ENCODE peak calls at places on chromosomes 11 and 22, in ten cellular contexts. Z, V, U, H, X, K, C, F, A and B are unnamed samples.

GRCh38 chr11:74147199-74147929 is 23.4 kb downstream of the C2CD3 start:
- DNase-seq in Z (no peak), V (no peak), U (no peak), H (no peak), X (no peak), K (peak; percentile 28), C (no peak), F (no peak), A (no peak), B (no peak)

GRCh38 chr11:18106688-18107087 is 806 bp upstream of the SAAL1 start:
- DNase-seq in Z (no peak), V (no peak), U (peak; percentile 6), H (no peak), X (no peak), K (peak; percentile 65), C (no peak), F (no peak), A (no peak), B (no peak)

GRCh38 chr11:100098560-100098959 is 588.5 kb upstream of the ARHGAP42 start:
- DNase-seq in Z (no peak), V (no peak), U (no peak), H (no peak), X (no peak), K (no peak), C (no peak), F (no peak), A (no peak), B (no peak)

GRCh38 chr11:110287537-110287936 is 8.9 kb downstream of the RDX start:
- DNase-seq in Z (no peak), V (no peak), U (no peak), H (no peak), X (no peak), K (no peak), C (no peak), F (no peak), A (no peak), B (no peak)

GRCh38 chr11:75214411-75214821 is 26.2 kb upstream of the TPBGL start:
- DNase-seq in Z (peak; percentile 80), V (peak; percentile 58), U (peak; percentile 73), H (peak; percentile 81), X (no peak), K (peak; percentile 72), C (peak; percentile 48), F (peak; percentile 63), A (peak; percentile 75), B (peak; percentile 83)

GRCh38 chr11:67594480-67594879 is 10.9 kb downstream of the GSTP1 start:
- DNase-seq in Z (no peak), V (no peak), U (no peak), H (no peak), X (no peak), K (no peak), C (no peak), F (no peak), A (no peak), B (no peak)

GRCh38 chr11:114080219-114080618 is 20.7 kb downstream of the ZBTB16 start:
- DNase-seq in Z (no peak), V (no peak), U (peak; percentile 80), H (peak; percentile 78), X (no peak), K (no peak), C (no peak), F (no peak), A (no peak), B (no peak)

GRCh38 chr11:117950999-117951961 is 22.1 kb upstream of the TMPRSS13 start:
- DNase-seq in Z (no peak), V (no peak), U (no peak), H (peak; percentile 76), X (peak; percentile 72), K (no peak), C (no peak), F (no peak), A (no peak), B (no peak)

GRCh38 chr11:111417766-111418435 is 38.8 kb upstream of the POU2AF1 start:
- DNase-seq in Z (no peak), V (peak; percentile 30), U (peak; percentile 33), H (peak; percentile 80), X (peak; percentile 74), K (peak; percentile 99), C (no peak), F (peak; percentile 72), A (no peak), B (no peak)

GRCh38 chr11:68153742-68154141 is 32.6 kb upstream of the CHKA start:
- DNase-seq in Z (no peak), V (no peak), U (no peak), H (peak; percentile 88), X (no peak), K (no peak), C (no peak), F (no peak), A (peak; percentile 75), B (no peak)

GRCh38 chr11:78540276-78540675 is 34.4 kb downstream of the NARS2 start:
- DNase-seq in Z (no peak), V (no peak), U (no peak), H (no peak), X (no peak), K (no peak), C (no peak), F (no peak), A (no peak), B (no peak)
- TF ChIP-seq POLR2A in Z (no peak), V (no peak), U (no peak), H (no peak), X (no peak), K (no peak), C (no peak), F (no peak), A (no peak), B (no peak)

GRCh38 chr22:46591890-46592289 is 28.3 kb upstream of the GRAMD4 start:
- DNase-seq in Z (no peak), V (no peak), U (no peak), H (no peak), X (peak; percentile 76), K (no peak), C (no peak), F (no peak), A (no peak), B (no peak)

GRCh38 chr22:46593996-46594946 is 25.9 kb upstream of the GRAMD4 start:
- DNase-seq in Z (no peak), V (no peak), U (no peak), H (no peak), X (peak; percentile 78), K (no peak), C (no peak), F (no peak), A (no peak), B (no peak)

GRCh38 chr22:46592390-46592872 is 27.8 kb upstream of the GRAMD4 start:
- DNase-seq in Z (peak; percentile 51), V (no peak), U (peak; percentile 37), H (peak; percentile 86), X (peak; percentile 92), K (peak; percentile 71), C (no peak), F (no peak), A (no peak), B (peak; percentile 36)

GRCh38 chr22:46594947-46595298 is 25.3 kb upstream of the GRAMD4 start:
- DNase-seq in Z (peak; percentile 20), V (no peak), U (no peak), H (no peak), X (peak; percentile 73), K (no peak), C (no peak), F (no peak), A (no peak), B (no peak)

GRCh38 chr22:46593211-46593676 is 26.9 kb upstream of the GRAMD4 start:
- DNase-seq in Z (peak; percentile 46), V (peak; percentile 49), U (no peak), H (peak; percentile 82), X (peak; percentile 91), K (no peak), C (no peak), F (no peak), A (no peak), B (no peak)
- TF ChIP-seq POLR2A in Z (peak; percentile 57), V (no peak), U (no peak), H (peak; percentile 9), X (no peak), K (no peak), C (no peak), F (peak; percentile 44), A (no peak), B (no peak)

DNA sequence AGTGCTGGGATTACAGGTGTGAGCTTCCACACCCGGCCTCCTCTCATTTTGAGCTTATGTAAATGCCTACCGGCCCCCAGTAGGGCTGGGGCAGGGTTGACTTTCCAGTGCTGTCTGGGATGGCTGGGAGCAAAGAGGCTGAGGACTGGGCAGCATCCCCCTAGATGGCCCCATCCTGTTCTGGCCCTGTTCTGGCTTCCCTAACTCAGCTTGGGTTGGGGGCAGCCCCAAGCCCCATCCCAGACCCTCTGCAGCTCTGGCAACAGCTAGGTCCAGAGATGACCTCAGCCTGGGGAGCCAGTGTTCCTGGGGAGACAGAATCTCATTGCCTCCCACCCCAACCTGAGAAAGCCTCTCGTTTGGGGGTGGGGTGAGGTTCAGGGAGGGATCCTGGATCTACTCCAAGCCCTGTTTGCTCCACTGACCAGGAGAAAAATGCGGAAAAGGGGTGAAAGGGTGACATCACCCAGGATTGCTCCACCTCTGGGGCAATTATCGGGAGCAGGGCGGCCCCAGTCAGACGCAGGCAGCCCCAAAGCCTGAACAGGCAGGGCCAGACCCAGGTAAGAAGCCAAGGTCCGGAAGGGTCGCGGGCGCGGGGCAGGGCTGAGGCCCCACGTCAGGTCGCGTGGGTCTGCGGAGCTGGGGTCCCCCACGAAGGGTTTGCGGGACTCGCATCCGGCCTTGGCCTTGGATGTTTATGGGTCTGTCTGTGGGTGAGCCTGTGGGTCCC is at the start of gene PNPLA2:
- DNase-seq in Z (no peak), V (no peak), U (no peak), H (peak; percentile 86), X (peak; percentile 79), K (no peak), C (no peak), F (no peak), A (peak; percentile 64), B (no peak)
- TF ChIP-seq POLR2A in Z (peak; percentile 60), V (no peak), U (no peak), H (peak; percentile 85), X (no peak), K (no peak), C (no peak), F (no peak), A (no peak), B (no peak)

DNA sequence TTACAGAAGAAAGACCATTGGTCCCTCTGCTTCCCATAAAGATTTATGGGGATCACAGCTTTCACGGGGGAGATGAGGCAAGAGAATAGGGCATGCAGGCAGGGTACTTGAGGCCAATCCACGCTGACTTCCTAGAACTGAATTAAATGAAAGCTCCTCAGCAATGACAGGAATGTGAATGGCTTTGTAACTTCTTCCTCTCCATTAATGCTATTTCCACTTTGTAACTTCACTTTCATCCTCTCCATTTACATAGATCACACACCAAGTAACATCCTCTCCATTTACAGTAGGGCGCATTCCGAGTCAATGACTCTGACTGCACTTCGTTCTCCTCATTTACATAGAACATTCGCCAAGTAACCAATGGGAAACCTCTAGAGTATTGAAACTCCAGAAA is 89.8 kb downstream of the PIWIL4 start:
- DNase-seq in Z (no peak), V (no peak), U (no peak), H (no peak), X (no peak), K (no peak), C (no peak), F (no peak), A (no peak), B (no peak)
- TF ChIP-seq POLR2A in Z (no peak), V (no peak), U (no peak), H (no peak), X (no peak), K (no peak), C (no peak), F (no peak), A (no peak), B (no peak)